ENCODE peak calls at places on chromosomes 5 and 9, in six cellular contexts. B, L, W, H, T and I are unnamed samples.

GRCh38 chr5:178388381-178389030 is 155.9 kb upstream of the PHYKPL start:
- DNase-seq in T (no peak), L (peak; percentile 33), H (peak; percentile 14), B (no peak), W (no peak), I (peak; percentile 27)

GRCh38 chr5:154107010-154107409 is 68.2 kb downstream of the MFAP3 start:
- DNase-seq in T (no peak), H (no peak), B (no peak), L (no peak), W (no peak), I (no peak)

GRCh38 chr5:175734016-175734415 is 76.1 kb downstream of the HRH2 start:
- DNase-seq in H (no peak), T (no peak), L (no peak), W (no peak), B (no peak), I (no peak)

GRCh38 chr5:6719417-6719816 is 6.2 kb downstream of the TENT4A start:
- DNase-seq in W (no peak), T (no peak), H (no peak), L (no peak), B (no peak), I (no peak)

GRCh38 chr5:264346-264745 is 7.1 kb upstream of the PDCD6 start:
- DNase-seq in T (no peak), W (no peak), L (no peak), B (no peak), H (no peak), I (no peak)

GRCh38 chr5:89005990-89006389 is 123.0 kb upstream of the MEF2C start:
- DNase-seq in T (no peak), B (no peak), W (no peak), H (no peak), L (no peak), I (no peak)

GRCh38 chr9:74824654-74825053 is 63.1 kb downstream of the TRPM6 start:
- DNase-seq in B (no peak), T (no peak), H (no peak), W (no peak), L (peak; percentile 67), I (no peak)

GRCh38 chr5:43874772-43875171 is 271.8 kb downstream of the NNT start:
- DNase-seq in T (no peak), W (no peak), L (no peak), B (no peak), H (no peak), I (no peak)

GRCh38 chr5:172451771-172452197 is 2.5 kb downstream of the SH3PXD2B start:
- DNase-seq in B (no peak), L (peak; percentile 88), H (peak; percentile 21), T (no peak), W (no peak), I (peak; percentile 35)

GRCh38 chr5:143004361-143004802 is 234.2 kb downstream of the ARHGAP26 start:
- DNase-seq in W (no peak), L (no peak), H (no peak), B (no peak), T (no peak), I (no peak)

GRCh38 chr9:136220017-136220729 is 15.2 kb upstream of the LHX3 start:
- DNase-seq in L (peak; percentile 56), B (no peak), W (no peak), H (no peak), T (no peak), I (no peak)

GRCh38 chr5:13830536-13830935 is 114.0 kb downstream of the DNAH5 start:
- DNase-seq in T (no peak), W (no peak), H (no peak), L (no peak), B (no peak), I (no peak)

GRCh38 chr5:176806137-176806536 is 4.2 kb upstream of the UNC5A start:
- DNase-seq in L (no peak), W (no peak), T (no peak), H (no peak), B (no peak), I (no peak)

GRCh38 chr5:41009228-41009627 is 61.9 kb downstream of the MROH2B start:
- DNase-seq in H (peak; percentile 26), T (no peak), L (peak; percentile 61), B (no peak), W (no peak), I (no peak)

GRCh38 chr5:75681125-75681830 is 36.0 kb downstream of the POC5 start:
- DNase-seq in B (no peak), L (no peak), H (no peak), T (no peak), W (no peak), I (no peak)

GRCh38 chr9:130682490-130683121 is 11.0 kb upstream of the EXOSC2 start:
- DNase-seq in L (peak; percentile 84), T (peak; percentile 89), B (no peak), W (peak; percentile 54), H (peak; percentile 88), I (peak; percentile 79)

GRCh38 chr9:90189306-90189705 is 453.3 kb downstream of the DIRAS2 start:
- DNase-seq in T (no peak), H (no peak), L (no peak), W (no peak), B (no peak), I (no peak)

GRCh38 chr5:125199968-125200841 is 453.8 kb upstream of the ZNF608 start:
- DNase-seq in L (no peak), B (peak; percentile 43), T (no peak), H (peak; percentile 29), W (no peak), I (peak; percentile 37)

GRCh38 chr5:83219495-83219894 is 142.1 kb downstream of the XRCC4 start:
- DNase-seq in W (no peak), L (no peak), H (no peak), B (no peak), T (no peak), I (no peak)

GRCh38 chr9:33044677-33045282 is 19.7 kb downstream of the DNAJA1 start:
- DNase-seq in L (peak; percentile 33), W (no peak), H (peak; percentile 39), T (peak; percentile 65), B (peak; percentile 44), I (peak; percentile 71)

GRCh38 chr9:133689151-133689763 is 48.9 kb downstream of the SARDH start:
- DNase-seq in B (no peak), W (no peak), T (no peak), L (no peak), H (no peak), I (no peak)

GRCh38 chr5:17448877-17449276 is 49.2 kb upstream of the TAF11L2 start:
- DNase-seq in L (no peak), B (no peak), T (no peak), H (no peak), W (no peak), I (no peak)

GRCh38 chr9:22120595-22120994 is 111.5 kb upstream of the CDKN2B start:
- DNase-seq in B (no peak), H (no peak), L (no peak), T (no peak), W (no peak), I (no peak)

GRCh38 chr5:77087484-77088291 is 603 bp upstream of the ZBED3 start:
- DNase-seq in T (peak; percentile 64), W (no peak), L (peak; percentile 48), B (no peak), H (peak; percentile 66), I (peak; percentile 36)

GRCh38 chr9:105413486-105414068 is 34.3 kb upstream of the FSD1L start:
- DNase-seq in L (peak; percentile 21), H (no peak), B (peak; percentile 43), T (no peak), W (no peak), I (peak; percentile 35)

GRCh38 chr5:103703617-103704016 is 141.0 kb upstream of the NUDT12 start:
- DNase-seq in L (no peak), T (no peak), H (no peak), B (no peak), W (no peak), I (no peak)

GRCh38 chr9:92716557-92716956 is 46.6 kb upstream of the IPPK start:
- DNase-seq in B (peak; percentile 42), L (peak; percentile 36), T (peak; percentile 95), W (peak; percentile 76), H (peak; percentile 74), I (peak; percentile 83)

GRCh38 chr5:170121321-170121720 is 15.6 kb downstream of the FOXI1 start:
- DNase-seq in T (no peak), W (no peak), L (no peak), H (no peak), B (no peak), I (no peak)

GRCh38 chr9:76526026-76526425 is 67.0 kb downstream of the GCNT1 start:
- DNase-seq in B (no peak), T (no peak), W (no peak), H (no peak), L (no peak), I (no peak)

GRCh38 chr5:109390188-109390587 is 19.6 kb downstream of the PJA2 start:
- DNase-seq in W (no peak), H (no peak), T (no peak), L (no peak), B (no peak), I (no peak)

GRCh38 chr5:109388407-109388806 is 21.4 kb downstream of the PJA2 start:
- DNase-seq in L (no peak), H (no peak), T (no peak), W (no peak), B (no peak), I (no peak)

GRCh38 chr5:109387408-109387974 is 22.3 kb downstream of the PJA2 start:
- DNase-seq in W (no peak), T (no peak), B (no peak), H (no peak), L (no peak), I (no peak)
- H3K4me1 ChIP-seq in W (peaks cover 39% of the 10 kb centered on the region), T (peaks cover 16% of the 10 kb centered on the region), B (no peaks in the 10 kb centered on the region), H (peaks cover 69% of the 10 kb centered on the region), L (peaks cover 42% of the 10 kb centered on the region), I (no peaks in the 10 kb centered on the region)

GRCh38 chr5:39137391-39138181 is 63.4 kb upstream of the RICTOR start:
- DNase-seq in L (no peak), H (no peak), T (no peak), W (no peak), B (no peak), I (peak; percentile 26)

GRCh38 chr5:39130716-39131115 is 56.5 kb upstream of the RICTOR start:
- DNase-seq in T (no peak), W (no peak), H (no peak), L (no peak), B (no peak), I (no peak)

GRCh38 chr5:39131210-39132127 is 57.3 kb upstream of the RICTOR start:
- DNase-seq in W (no peak), T (no peak), H (no peak), B (no peak), L (no peak), I (no peak)

GRCh38 chr5:39132792-39133191 is 58.6 kb upstream of the RICTOR start:
- DNase-seq in B (no peak), T (no peak), L (no peak), W (no peak), H (no peak), I (no peak)

GRCh38 chr5:39132128-39132447 is 57.9 kb upstream of the RICTOR start:
- DNase-seq in B (no peak), T (no peak), H (no peak), W (no peak), L (no peak), I (no peak)
- H3K4me1 ChIP-seq in B (no peaks in the 10 kb centered on the region), T (no peaks in the 10 kb centered on the region), H (no peaks in the 10 kb centered on the region), W (peaks cover 10% of the 10 kb centered on the region), L (no peaks in the 10 kb centered on the region), I (no peaks in the 10 kb centered on the region)

GRCh38 chr9:36623280-36623679 is 50.6 kb downstream of the MELK start:
- DNase-seq in H (no peak), L (no peak), W (no peak), T (no peak), B (no peak), I (no peak)
- H3K4me1 ChIP-seq in H (peaks cover 4% of the 10 kb centered on the region), L (peaks cover 24% of the 10 kb centered on the region), W (no peaks in the 10 kb centered on the region), T (no peaks in the 10 kb centered on the region), B (no peaks in the 10 kb centered on the region), I (no peaks in the 10 kb centered on the region)

GRCh38 chr9:95771556-95772280 is 103.8 kb upstream of the ERCC6L2 start:
- DNase-seq in B (no peak), T (no peak), W (no peak), L (no peak), H (peak; percentile 27), I (no peak)
- H3K4me1 ChIP-seq in B (peaks cover under 1% of the 10 kb centered on the region), T (no peaks in the 10 kb centered on the region), W (no peaks in the 10 kb centered on the region), L (no peaks in the 10 kb centered on the region), H (peaks cover 37% of the 10 kb centered on the region), I (peaks cover 10% of the 10 kb centered on the region)